ENCODE peak calls at places on chromosomes 13 and 19, in ten cellular contexts. H, E, W, J, Q, V, B, S, Z and T are unnamed samples.

GRCh38 chr19:4067396-4068057 is 828 bp upstream of the ZBTB7A start:
- DNase-seq in H (peak), E (no peak), W (no peak), J (peak), Q (no peak), V (no peak), B (no peak), S (peak), Z (no peak), T (peak)

GRCh38 chr13:64428196-64428595 is 2801.9 kb downstream of the PCDH9 start:
- DNase-seq in H (no peak), E (no peak), W (no peak), J (no peak), Q (peak), V (no peak), B (no peak), S (peak), Z (no peak), T (no peak)

GRCh38 chr13:23570099-23570926 is at the start of gene TNFRSF19:
- DNase-seq in H (peak), E (no peak), W (peak), J (no peak), Q (peak), V (no peak), B (no peak), S (peak), Z (peak), T (no peak)

GRCh38 chr19:34432797-34433196 is 4.6 kb downstream of the UBA2 start:
- DNase-seq in H (peak), E (no peak), W (no peak), J (no peak), Q (no peak), V (no peak), B (no peak), S (no peak), Z (no peak), T (no peak)

GRCh38 chr13:76286178-76286577 is 600.0 kb downstream of the KCTD12 start:
- DNase-seq in H (no peak), E (no peak), W (peak), J (no peak), Q (peak), V (no peak), B (no peak), S (peak), Z (no peak), T (no peak)

GRCh38 chr13:44415815-44416214 is 42.2 kb downstream of the SERP2 start:
- DNase-seq in H (no peak), E (no peak), W (no peak), J (no peak), Q (no peak), V (no peak), B (no peak), S (no peak), Z (no peak), T (no peak)

GRCh38 chr13:44471686-44472085 is 98.1 kb downstream of the SERP2 start:
- DNase-seq in H (no peak), E (no peak), W (no peak), J (no peak), Q (peak), V (no peak), B (no peak), S (peak), Z (no peak), T (no peak)

GRCh38 chr19:12939292-12939606 is 840 bp downstream of the CALR start:
- DNase-seq in H (no peak), E (peak), W (peak), J (peak), Q (peak), V (no peak), B (peak), S (peak), Z (no peak), T (no peak)

GRCh38 chr13:36057041-36057440 is 74.1 kb downstream of the DCLK1 start:
- DNase-seq in H (no peak), E (no peak), W (no peak), J (no peak), Q (peak), V (no peak), B (no peak), S (peak), Z (no peak), T (no peak)

GRCh38 chr13:32225494-32225931 is 89.7 kb downstream of the ZAR1L start:
- DNase-seq in H (no peak), E (no peak), W (peak), J (no peak), Q (peak), V (no peak), B (no peak), S (peak), Z (no peak), T (no peak)

GRCh38 chr13:43784491-43784890 is 2.3 kb downstream of the ENOX1 start:
- DNase-seq in H (no peak), E (no peak), W (no peak), J (no peak), Q (no peak), V (no peak), B (no peak), S (no peak), Z (no peak), T (no peak)

GRCh38 chr19:15456871-15457700 is 7.3 kb downstream of the RASAL3 start:
- DNase-seq in H (no peak), E (no peak), W (no peak), J (no peak), Q (no peak), V (no peak), B (no peak), S (no peak), Z (no peak), T (no peak)

GRCh38 chr19:50319156-50319555 is 10.0 kb downstream of the KCNC3 start:
- DNase-seq in H (no peak), E (no peak), W (no peak), J (no peak), Q (no peak), V (no peak), B (no peak), S (no peak), Z (no peak), T (no peak)

GRCh38 chr19:46605356-46605821 is 4.3 kb downstream of the CALM3 start:
- DNase-seq in H (peak), E (peak), W (no peak), J (no peak), Q (no peak), V (no peak), B (no peak), S (no peak), Z (no peak), T (peak)

GRCh38 chr13:94712287-94712811 is at the start of gene SOX21:
- DNase-seq in H (no peak), E (no peak), W (no peak), J (no peak), Q (no peak), V (no peak), B (peak), S (no peak), Z (no peak), T (no peak)

GRCh38 chr19:45498411-45499195 is at the start of gene PPM1N:
- DNase-seq in H (no peak), E (no peak), W (peak), J (peak), Q (peak), V (no peak), B (peak), S (peak), Z (no peak), T (no peak)

GRCh38 chr19:41018736-41019290 is 27.7 kb downstream of the CYP2B6 start:
- DNase-seq in H (no peak), E (no peak), W (no peak), J (no peak), Q (no peak), V (no peak), B (no peak), S (no peak), Z (no peak), T (no peak)

GRCh38 chr13:109788372-109789195 is 2.2 kb upstream of the IRS2 start:
- DNase-seq in H (no peak), E (no peak), W (no peak), J (peak), Q (no peak), V (no peak), B (no peak), S (no peak), Z (no peak), T (no peak)

GRCh38 chr13:38483623-38484022 is 134.0 kb downstream of the UFM1 start:
- DNase-seq in H (no peak), E (no peak), W (no peak), J (no peak), Q (no peak), V (no peak), B (no peak), S (no peak), Z (no peak), T (no peak)

GRCh38 chr13:27043013-27043412 is 128.6 kb downstream of the USP12 start:
- DNase-seq in H (no peak), E (peak), W (peak), J (no peak), Q (peak), V (no peak), B (no peak), S (peak), Z (peak), T (peak)

GRCh38 chr19:8654591-8655339 is 24.3 kb downstream of the NFILZ start:
- DNase-seq in H (peak), E (peak), W (peak), J (peak), Q (peak), V (peak), B (peak), S (peak), Z (peak), T (peak)

GRCh38 chr19:10617409-10618121 is 7.8 kb upstream of the SLC44A2 start:
- DNase-seq in H (no peak), E (no peak), W (peak), J (no peak), Q (peak), V (no peak), B (no peak), S (peak), Z (no peak), T (no peak)

GRCh38 chr13:114015111-114015551 is 41.3 kb upstream of the C13orf46 start:
- DNase-seq in H (no peak), E (no peak), W (no peak), J (no peak), Q (no peak), V (no peak), B (no peak), S (no peak), Z (no peak), T (no peak)

GRCh38 chr13:36571444-36571843 is 102.4 kb upstream of the SERTM1 start:
- DNase-seq in H (no peak), E (no peak), W (no peak), J (no peak), Q (no peak), V (no peak), B (no peak), S (no peak), Z (no peak), T (no peak)

GRCh38 chr19:51407631-51408131 is 9.8 kb downstream of the SIGLEC10 start:
- DNase-seq in H (no peak), E (no peak), W (no peak), J (peak), Q (peak), V (no peak), B (no peak), S (peak), Z (peak), T (no peak)

GRCh38 chr19:11684987-11685675 is 53.6 kb downstream of the ZNF823 start:
- DNase-seq in H (no peak), E (no peak), W (no peak), J (no peak), Q (no peak), V (no peak), B (no peak), S (no peak), Z (no peak), T (no peak)

GRCh38 chr19:42253245-42254082 is 1.5 kb downstream of the ERF start:
- DNase-seq in H (peak), E (peak), W (peak), J (peak), Q (no peak), V (no peak), B (peak), S (peak), Z (no peak), T (no peak)